ENCODE peak calls at places on chromosomes 4 and X, in nine cellular contexts. K is A549, D is brain microvascular endothelial cell, Q is right lobe of liver, F is tibial artery, L is Calu3, M is AG10803, B is breast epithelium, S is neural progenitor cell. R is an unnamed sample.

GRCh38 chr4:114401483-114401882 is 197.1 kb upstream of the UGT8 start:
- DNase-seq in M (no peak), L (no peak), Q (no peak), F (no peak), D (no peak), B (no peak), S (no peak), K (no peak), R (no peak)

GRCh38 chr4:138035781-138036258 is 206.3 kb downstream of the SLC7A11 start:
- DNase-seq in L (peak), B (no peak), F (no peak), D (peak), S (peak), K (peak), Q (no peak), M (peak), R (no peak)

GRCh38 chrX:109270580-109271484 is 211.1 kb downstream of the GUCY2F start:
- DNase-seq in L (peak), K (no peak), F (no peak), Q (no peak), M (no peak), D (peak), S (no peak), B (no peak), R (no peak)

GRCh38 chrX:97616883-97617510 is 733.3 kb downstream of the RPA4 start:
- DNase-seq in D (peak), K (peak), B (no peak), L (peak), M (peak), Q (no peak), S (no peak), F (no peak), R (no peak)

GRCh38 chrX:5708209-5708608 is 520.5 kb downstream of the NLGN4X start:
- DNase-seq in K (no peak), D (no peak), L (no peak), Q (no peak), M (peak), S (no peak), B (no peak), F (no peak), R (no peak)

GRCh38 chr4:99185581-99185980 is 33.5 kb downstream of the ADH6 start:
- DNase-seq in B (no peak), S (no peak), K (no peak), Q (no peak), D (no peak), L (no peak), M (no peak), F (no peak), R (no peak)

GRCh38 chr4:100190643-100191600 is 654 bp upstream of the DDIT4L start:
- DNase-seq in M (peak), Q (no peak), D (no peak), K (no peak), S (peak), B (no peak), F (no peak), L (no peak), R (peak)

GRCh38 chr4:175871774-175872405 is 59.8 kb upstream of the GPM6A start:
- DNase-seq in K (no peak), F (no peak), Q (no peak), D (no peak), L (no peak), B (no peak), M (no peak), S (no peak), R (no peak)

GRCh38 chr4:147550626-147551250 is 66.5 kb upstream of the TMEM184C start:
- DNase-seq in S (peak), K (no peak), D (peak), M (peak), Q (no peak), L (no peak), B (no peak), F (peak), R (no peak)

GRCh38 chr4:110106946-110107325 is 91.5 kb downstream of the ELOVL6 start:
- DNase-seq in M (peak), D (peak), S (no peak), K (peak), L (no peak), F (no peak), B (no peak), Q (no peak), R (no peak)

GRCh38 chrX:69216911-69217310 is 51.7 kb upstream of the PJA1 start:
- DNase-seq in F (peak), Q (no peak), D (no peak), M (peak), S (no peak), B (no peak), K (no peak), L (no peak), R (no peak)

GRCh38 chrX:153421856-153422255 is 10.6 kb downstream of the ZFP92 start:
- DNase-seq in F (no peak), S (no peak), B (peak), K (no peak), L (no peak), D (no peak), M (no peak), Q (no peak), R (no peak)

GRCh38 chr4:67776746-67777145 is 22.6 kb upstream of the GNRHR start:
- DNase-seq in F (no peak), Q (no peak), L (no peak), D (no peak), M (no peak), B (no peak), K (no peak), S (no peak), R (no peak)

GRCh38 chr4:147782087-147782781 is 50.3 kb downstream of the ARHGAP10 start:
- DNase-seq in D (no peak), F (no peak), L (no peak), Q (no peak), S (no peak), K (no peak), B (no peak), M (peak), R (no peak)

GRCh38 chr4:127214001-127214400 is 418.8 kb upstream of the INTU start:
- DNase-seq in Q (no peak), B (no peak), M (peak), F (no peak), K (no peak), S (no peak), D (no peak), L (no peak), R (no peak)

GRCh38 chr4:21366840-21367239 is 581.7 kb downstream of the KCNIP4 start:
- DNase-seq in D (no peak), S (no peak), M (no peak), L (no peak), Q (no peak), B (no peak), K (no peak), F (no peak), R (no peak)

GRCh38 chrX:119187298-119187697 is 48.8 kb upstream of the PGRMC1 start:
- DNase-seq in M (no peak), Q (no peak), K (no peak), F (no peak), B (no peak), L (no peak), D (no peak), S (no peak), R (no peak)

GRCh38 chrX:13599491-13599890 is 30.1 kb downstream of the EGFL6 start:
- DNase-seq in B (no peak), Q (no peak), D (no peak), S (no peak), F (no peak), L (no peak), M (no peak), K (no peak), R (no peak)

GRCh38 chr4:2297606-2298517 is 36.0 kb upstream of the MXD4 start:
- DNase-seq in M (no peak), K (no peak), S (no peak), Q (no peak), F (peak), L (no peak), D (no peak), B (peak), R (no peak)

GRCh38 chrX:43974736-43975135 is 1.5 kb upstream of the NDP start:
- DNase-seq in B (no peak), K (no peak), M (no peak), D (no peak), F (no peak), L (no peak), Q (no peak), S (no peak), R (no peak)

GRCh38 chrX:151736685-151737084 is 2.1 kb downstream of the CNGA2 start:
- DNase-seq in L (no peak), B (no peak), M (no peak), Q (no peak), S (no peak), D (no peak), K (no peak), F (no peak), R (peak)

GRCh38 chr4:123401466-123402175 is 5.0 kb downstream of the SPRY1 start:
- DNase-seq in F (no peak), S (no peak), B (no peak), D (no peak), K (no peak), L (no peak), Q (no peak), M (no peak), R (no peak)

GRCh38 chrX:53684415-53685192 is 1.9 kb downstream of the HUWE1 start:
- DNase-seq in B (no peak), D (no peak), L (no peak), K (peak), S (no peak), Q (no peak), F (no peak), M (no peak), R (no peak)

GRCh38 chr4:833156-833555 is 7.2 kb upstream of the CPLX1 start:
- DNase-seq in D (no peak), F (no peak), K (no peak), Q (no peak), S (no peak), L (no peak), B (no peak), M (no peak), R (no peak)

GRCh38 chr4:153275380-153276276 is 68.9 kb upstream of the MND1 start:
- DNase-seq in B (no peak), Q (no peak), M (no peak), K (no peak), L (no peak), D (no peak), S (no peak), F (no peak), R (no peak)

GRCh38 chr4:186326391-186326790 is 60.4 kb downstream of the F11 start:
- DNase-seq in L (no peak), S (no peak), D (no peak), B (no peak), K (no peak), F (no peak), M (no peak), Q (no peak), R (no peak)

GRCh38 chr4:45323453-45324058 is 597.2 kb upstream of the GNPDA2 start:
- DNase-seq in S (no peak), F (no peak), B (no peak), K (no peak), Q (no peak), D (no peak), M (no peak), L (no peak), R (no peak)

GRCh38 chrX:154490021-154490413 is 412 bp downstream of the SLC10A3 start:
- DNase-seq in Q (no peak), S (no peak), L (no peak), B (no peak), D (no peak), K (peak), F (no peak), M (peak), R (no peak)

GRCh38 chr4:152500798-152501434 is 35.0 kb downstream of the FBXW7 start:
- DNase-seq in L (peak), S (peak), K (peak), B (no peak), Q (no peak), F (no peak), M (peak), D (peak), R (no peak)

GRCh38 chr4:135371137-135371536 is 1169.5 kb upstream of the PABPC4L start:
- DNase-seq in B (no peak), Q (no peak), M (no peak), F (no peak), L (no peak), D (no peak), K (no peak), S (no peak), R (no peak)
- TF ChIP-seq CTCF in B (no peak), Q (no peak), M (no peak), F (no peak), L (no peak), D (peak), K (no peak), S (peak), R (no peak)

GRCh38 chrX:82219129-82219528 is 1017.2 kb downstream of the SH3BGRL start:
- DNase-seq in K (no peak), L (no peak), D (no peak), B (no peak), S (no peak), F (no peak), Q (no peak), M (no peak), R (no peak)

DNA sequence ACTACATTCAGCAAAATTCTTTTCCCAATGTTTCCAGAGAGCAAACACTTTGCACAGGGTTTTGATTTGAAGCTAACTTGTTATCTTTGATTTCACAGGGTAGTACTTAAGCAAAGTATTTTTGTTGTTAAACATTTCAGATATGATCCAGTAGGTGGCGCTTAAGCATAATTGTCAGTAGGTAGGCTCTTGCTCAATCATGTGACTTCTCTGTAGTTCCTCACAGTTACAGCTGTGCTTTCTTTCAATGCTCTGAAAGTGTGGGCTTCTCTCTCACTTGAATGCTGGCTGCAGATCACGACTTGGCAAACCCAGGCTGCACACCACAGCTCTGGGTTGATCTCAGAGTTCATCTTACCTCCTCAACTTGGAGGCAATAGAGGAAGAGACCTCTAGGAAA is 1016.5 kb downstream of the SH3BGRL start:
- DNase-seq in L (no peak), B (no peak), D (no peak), F (no peak), M (peak), S (peak), K (no peak), Q (no peak), R (no peak)
- TF ChIP-seq CTCF in L (peak), B (peak), D (no peak), F (no peak), M (no peak), S (peak), K (no peak), Q (peak), R (no peak)

DNA sequence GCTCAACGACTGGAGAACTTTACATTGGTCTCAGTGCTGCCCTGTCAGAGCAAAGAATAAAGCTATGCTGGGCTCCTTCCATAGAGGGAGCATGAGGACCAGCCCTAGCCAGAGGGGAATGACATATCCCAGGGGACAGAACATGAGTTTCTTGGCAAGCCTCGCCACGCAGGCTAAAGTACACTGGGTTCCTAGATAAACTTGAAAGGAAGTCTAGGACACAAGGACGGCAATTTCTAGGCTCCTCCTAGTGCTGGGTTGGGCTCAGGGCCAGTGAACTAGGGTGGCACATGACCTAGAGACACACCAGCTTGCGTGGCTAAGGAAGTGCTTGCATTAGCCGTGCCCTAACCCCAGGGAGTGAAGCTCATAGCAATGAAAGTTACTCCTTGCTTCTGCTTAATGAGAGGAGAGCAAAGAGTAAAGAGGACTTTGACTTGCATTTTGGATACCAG is 141.0 kb downstream of the MAB21L2 start:
- DNase-seq in M (no peak), S (peak), D (peak), K (no peak), F (peak), L (peak), B (peak), Q (peak), R (peak)
- TF ChIP-seq CTCF in M (no peak), S (no peak), D (peak), K (no peak), F (peak), L (no peak), B (no peak), Q (peak), R (peak)

DNA sequence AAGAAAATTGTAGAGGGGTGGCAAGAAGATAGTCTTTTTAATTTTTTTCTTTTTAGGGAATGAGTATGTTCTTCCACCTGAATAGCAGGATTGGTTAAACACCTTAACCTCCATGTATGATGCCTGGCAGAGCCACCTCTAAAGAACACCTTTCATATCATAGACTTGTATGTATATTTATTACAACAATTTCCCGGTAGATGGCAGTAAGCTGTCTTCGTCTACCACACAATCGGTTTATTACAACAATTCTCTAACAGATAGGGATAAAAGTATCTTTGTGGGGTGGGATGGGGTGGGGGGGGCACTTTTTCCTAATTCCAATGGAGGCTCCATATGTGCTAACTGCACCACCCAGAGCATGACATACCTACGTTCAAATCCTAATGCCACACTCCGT is 255.5 kb downstream of the LDB2 start:
- DNase-seq in B (no peak), D (no peak), S (no peak), M (no peak), K (no peak), L (no peak), F (no peak), Q (no peak), R (no peak)
- TF ChIP-seq CTCF in B (no peak), D (no peak), S (no peak), M (peak), K (peak), L (peak), F (no peak), Q (no peak), R (no peak)